ENCODE peak calls at places on chromosomes 5 and 9, in four cellular contexts. V, L, B and Q are unnamed samples.

GRCh38 chr5:10144040-10144439 is 105.6 kb downstream of the ATPSCKMT start:
- DNase-seq in V (no peak), L (no peak), B (no peak), Q (no peak)

GRCh38 chr9:115194216-115194615 is 76.3 kb upstream of the TNC start:
- DNase-seq in V (no peak), L (no peak), B (no peak), Q (no peak)

GRCh38 chr5:96614110-96614691 is 48.0 kb upstream of the CAST start:
- DNase-seq in V (peak; percentile 64), L (no peak), B (peak; percentile 55), Q (no peak)

GRCh38 chr5:4215143-4215542 is 619.5 kb downstream of the IRX1 start:
- DNase-seq in V (no peak), L (no peak), B (no peak), Q (no peak)

GRCh38 chr9:138118601-138119071 is 241.1 kb downstream of the CACNA1B start:
- DNase-seq in V (no peak), L (no peak), B (no peak), Q (peak; percentile 15)

GRCh38 chr9:69027355-69028097 is 8.0 kb upstream of the FXN start:
- DNase-seq in V (peak; percentile 24), L (peak; percentile 16), B (peak; percentile 43), Q (no peak)

GRCh38 chr5:20050262-20050661 is 62.3 kb upstream of the CDH18 start:
- DNase-seq in V (no peak), L (no peak), B (no peak), Q (no peak)

GRCh38 chr5:63125862-63126261 is 547.2 kb downstream of the LRRC70 start:
- DNase-seq in V (no peak), L (no peak), B (no peak), Q (no peak)

GRCh38 chr9:32677931-32678330 is 42.5 kb upstream of the TAF1L start:
- DNase-seq in V (no peak), L (no peak), B (no peak), Q (no peak)

GRCh38 chr5:139600336-139600949 is 39.3 kb downstream of the UBE2D2 start:
- DNase-seq in V (no peak), L (no peak), B (no peak), Q (no peak)

GRCh38 chr9:100440071-100440470 is 13.1 kb downstream of the MSANTD3 start:
- DNase-seq in V (no peak), L (no peak), B (no peak), Q (no peak)

GRCh38 chr5:107874810-107875209 is 204.1 kb upstream of the EFNA5 start:
- DNase-seq in V (no peak), L (no peak), B (no peak), Q (no peak)

GRCh38 chr5:33362915-33363314 is 77.8 kb upstream of the TARS1 start:
- DNase-seq in V (no peak), L (no peak), B (peak; percentile 8), Q (no peak)

GRCh38 chr9:133131506-133131905 is 10.5 kb upstream of the RALGDS start:
- DNase-seq in V (no peak), L (no peak), B (no peak), Q (no peak)

GRCh38 chr5:125696762-125697161 is 726.4 kb upstream of the GRAMD2B start:
- DNase-seq in V (no peak), L (no peak), B (no peak), Q (no peak)

GRCh38 chr5:115656404-115656803 is 30.6 kb upstream of the TMED7 start:
- DNase-seq in V (no peak), L (no peak), B (no peak), Q (no peak)

GRCh38 chr5:16889972-16890519 is 46.0 kb downstream of the MYO10 start:
- DNase-seq in V (no peak), L (no peak), B (no peak), Q (no peak)

GRCh38 chr9:87826331-87826730 is 56.3 kb upstream of the SPATA31E1 start:
- DNase-seq in V (no peak), L (no peak), B (no peak), Q (no peak)

GRCh38 chr9:33677961-33678360 is 117.4 kb upstream of the PRSS3 start:
- DNase-seq in V (no peak), L (no peak), B (no peak), Q (no peak)

GRCh38 chr5:154895606-154896561 is 37.5 kb downstream of the CNOT8 start:
- DNase-seq in V (no peak), L (no peak), B (no peak), Q (no peak)

GRCh38 chr9:38083858-38084555 is 15.0 kb upstream of the SHB start:
- DNase-seq in V (no peak), L (no peak), B (no peak), Q (no peak)

GRCh38 chr9:8468048-8468600 is 668.5 kb upstream of the DMAC1 start:
- DNase-seq in V (no peak), L (no peak), B (no peak), Q (no peak)

GRCh38 chr5:87030699-87031098 is 237.0 kb upstream of the RASA1 start:
- DNase-seq in V (no peak), L (no peak), B (no peak), Q (no peak)

GRCh38 chr5:154642499-154643245 is 112.5 kb upstream of the LARP1 start:
- DNase-seq in V (no peak), L (no peak), B (no peak), Q (no peak)

GRCh38 chr5:39455645-39456044 is 30.9 kb upstream of the DAB2 start:
- DNase-seq in V (no peak), L (no peak), B (no peak), Q (no peak)

GRCh38 chr5:60883229-60883628 is 39.2 kb upstream of the ELOVL7 start:
- DNase-seq in V (no peak), L (no peak), B (no peak), Q (no peak)

GRCh38 chr9:131484560-131485185 is 18.0 kb upstream of the POMT1 start:
- DNase-seq in V (no peak), L (no peak), B (no peak), Q (no peak)

GRCh38 chr5:1883120-1883924 is 597 bp upstream of the IRX4 start:
- DNase-seq in V (no peak), L (no peak), B (peak; percentile 61), Q (no peak)

GRCh38 chr9:114163517-114163924 is 8.2 kb downstream of the COL27A1 start:
- DNase-seq in V (no peak), L (no peak), B (no peak), Q (no peak)

GRCh38 chr5:150766265-150766664 is 7.4 kb upstream of the DCTN4 start:
- DNase-seq in V (no peak), L (no peak), B (no peak), Q (no peak)